ENCODE peak calls at places on chromosomes 11 and 22, in five cellular contexts. D is activated CD4-positive, CD25-positive, alpha-beta regulatory T cell; Q is immature natural killer cell; V is ACHN; U is GM12864. P is an unnamed sample.
A peak's percentile ranks its signal among the peaks of the same experiment; 100 is the strongest.

GRCh38 chr11:30800904-30801303 is 214.8 kb upstream of the MPPED2 start:
- DNase-seq in Q (no peak), D (no peak), V (no peak), U (no peak), P (no peak)

GRCh38 chr22:33073989-33074391 is 15.8 kb upstream of the SYN3 start:
- DNase-seq in U (no peak), D (no peak), Q (no peak), V (no peak), P (no peak)

GRCh38 chr22:50705219-50705691 is 32.6 kb downstream of the SHANK3 start:
- DNase-seq in V (no peak), U (no peak), D (no peak), Q (no peak), P (no peak)

GRCh38 chr11:110362916-110363574 is 66.6 kb upstream of the RDX start:
- DNase-seq in V (no peak), Q (no peak), U (no peak), D (no peak), P (no peak)

GRCh38 chr11:33617672-33618362 is 82.8 kb downstream of the C11orf91 start:
- DNase-seq in Q (no peak), U (no peak), V (no peak), D (no peak), P (no peak)

GRCh38 chr11:19820100-19820499 is 107.5 kb downstream of the NAV2 start:
- DNase-seq in U (no peak), D (no peak), Q (no peak), V (peak; percentile 19), P (no peak)

GRCh38 chr11:779955-780532 is 2.8 kb upstream of the GATD1 start:
- DNase-seq in D (no peak), U (no peak), Q (no peak), V (no peak), P (no peak)

GRCh38 chr11:20739004-20739612 is 69.7 kb downstream of the NELL1 start:
- DNase-seq in D (no peak), V (no peak), U (no peak), Q (no peak), P (no peak)

GRCh38 chr11:106309070-106309684 is 231.7 kb downstream of the AASDHPPT start:
- DNase-seq in V (no peak), Q (no peak), U (no peak), D (no peak), P (no peak)

GRCh38 chr11:132115454-132115853 is 745.0 kb downstream of the NTM start:
- DNase-seq in Q (no peak), V (no peak), D (no peak), U (no peak), P (no peak)

GRCh38 chr22:24761888-24762675 is 12.4 kb downstream of the PIWIL3 start:
- DNase-seq in U (no peak), D (no peak), V (no peak), Q (no peak), P (no peak)

GRCh38 chr11:61486779-61487178 is 21.8 kb upstream of the LRRC10B start:
- DNase-seq in D (no peak), Q (no peak), U (no peak), V (no peak), P (no peak)

GRCh38 chr11:22554221-22554620 is 71.4 kb downstream of the FANCF start:
- DNase-seq in Q (no peak), D (no peak), V (no peak), U (peak; percentile 0), P (no peak)

GRCh38 chr11:133810766-133811165 is 34.5 kb downstream of the SPATA19 start:
- DNase-seq in D (no peak), V (no peak), Q (no peak), U (no peak), P (no peak)

GRCh38 chr11:107859459-107860239 is 1.1 kb upstream of the SLC35F2 start:
- DNase-seq in Q (peak; percentile 4), V (peak; percentile 73), U (peak; percentile 43), D (no peak), P (peak; percentile 30)

GRCh38 chr22:32123657-32124056 is 35.4 kb downstream of the C22orf42 start:
- DNase-seq in U (no peak), V (no peak), Q (no peak), D (no peak), P (no peak)

GRCh38 chr22:27311666-27312566 is 489.6 kb downstream of the MN1 start:
- DNase-seq in V (no peak), D (no peak), Q (no peak), U (no peak), P (no peak)

GRCh38 chr11:76217653-76218160 is 11.4 kb upstream of the WNT11 start:
- DNase-seq in D (no peak), V (no peak), U (no peak), Q (no peak), P (no peak)

GRCh38 chr11:76629853-76630599 is 40.5 kb downstream of the LRRC32 start:
- DNase-seq in V (no peak), D (no peak), Q (no peak), U (no peak), P (peak; percentile 57)

P was measured in gastrocnemius medialis.